ENCODE peak calls at places on chromosomes 13 and 19, in seven cellular contexts. O is fibroblast of the aortic adventitia, M is naive B cell, X is mesendoderm, C is pulmonary artery endothelial cell, R is hepatocyte, T is putamen. E is an unnamed sample.

GRCh38 chr19:46717716-46718143 is 816 bp upstream of the PRKD2 start:
- DNase-seq in O (no peak), M (peak), X (no peak), C (no peak), R (no peak), T (no peak), E (no peak)

GRCh38 chr13:94494021-94494420 is 14.5 kb upstream of the DCT start:
- DNase-seq in O (no peak), M (no peak), X (no peak), C (no peak), R (no peak), T (no peak), E (no peak)

GRCh38 chr13:18971576-18972219 is 209.9 kb downstream of the TUBA3C start:
- DNase-seq in O (no peak), M (no peak), X (no peak), C (no peak), R (no peak), T (no peak), E (no peak)

GRCh38 chr19:778910-779653 is 18.2 kb upstream of the PTBP1 start:
- DNase-seq in O (peak), M (no peak), X (peak), C (no peak), R (peak), T (no peak), E (no peak)

GRCh38 chr19:14496849-14497346 is 971 bp upstream of the GIPC1 start:
- DNase-seq in O (no peak), M (no peak), X (no peak), C (no peak), R (no peak), T (no peak), E (no peak)

GRCh38 chr19:18468517-18468916 is 30.6 kb upstream of the ISYNA1 start:
- DNase-seq in O (no peak), M (no peak), X (no peak), C (no peak), R (no peak), T (no peak), E (no peak)

GRCh38 chr13:56015919-56016318 is 1124.8 kb upstream of the PRR20A start:
- DNase-seq in O (no peak), M (no peak), X (no peak), C (no peak), R (no peak), T (no peak), E (no peak)

GRCh38 chr13:44710576-44710975 is 134.4 kb upstream of the TSC22D1 start:
- DNase-seq in O (peak), M (no peak), X (peak), C (peak), R (no peak), T (no peak), E (no peak)

GRCh38 chr13:76991432-76991795 is 467 bp upstream of the CLN5 start:
- DNase-seq in O (no peak), M (no peak), X (no peak), C (no peak), R (peak), T (no peak), E (peak)

GRCh38 chr13:95354680-95355487 is 53.6 kb upstream of the ABCC4 start:
- DNase-seq in O (no peak), M (no peak), X (no peak), C (no peak), R (peak), T (no peak), E (no peak)

GRCh38 chr13:50617134-50617721 is 226.3 kb downstream of the DLEU7 start:
- DNase-seq in O (peak), M (no peak), X (no peak), C (no peak), R (no peak), T (no peak), E (no peak)

E was measured in mucosa of descending colon.